ENCODE peak calls at places on chromosomes 11 and 22, in four cellular contexts. X is RWPE2, Q is cardiac fibroblast, J is PC-3. N is an unnamed sample.

GRCh38 chr11:12390687-12391110 is 13.3 kb downstream of the PARVA start:
- DNase-seq in X (no peak), Q (no peak), J (no peak), N (no peak)

GRCh38 chr11:74437441-74437840 is 29.9 kb downstream of the KCNE3 start:
- DNase-seq in X (no peak), Q (no peak), J (peak; percentile 31), N (no peak)

GRCh38 chr11:414333-414857 is 404 bp downstream of the SIGIRR start:
- DNase-seq in X (no peak), Q (no peak), J (no peak), N (no peak)

GRCh38 chr22:38720350-38720749 is 14.6 kb downstream of the GTPBP1 start:
- DNase-seq in X (no peak), Q (no peak), J (peak; percentile 23), N (no peak)

GRCh38 chr11:20438637-20439036 is 51.1 kb downstream of the PRMT3 start:
- DNase-seq in X (no peak), Q (no peak), J (no peak), N (no peak)

GRCh38 chr11:68312780-68313573 is 586 bp downstream of the LRP5 start:
- DNase-seq in X (no peak), Q (no peak), J (peak; percentile 10), N (no peak)

GRCh38 chr22:32005453-32005852 is 37.6 kb upstream of the SLC5A1 start:
- DNase-seq in X (no peak), Q (peak; percentile 32), J (peak; percentile 66), N (peak; percentile 64)

GRCh38 chr22:39471421-39472141 is 14.8 kb downstream of the MGAT3 start:
- DNase-seq in X (no peak), Q (peak; percentile 92), J (no peak), N (peak; percentile 23)

GRCh38 chr11:112227471-112227870 is 1.2 kb downstream of the PTS start:
- DNase-seq in X (no peak), Q (no peak), J (no peak), N (no peak)

GRCh38 chr22:20636945-20637344 is 129.5 kb downstream of the MED15 start:
- DNase-seq in X (no peak), Q (no peak), J (no peak), N (no peak)

GRCh38 chr11:13745165-13745564 is 76.7 kb downstream of the FAR1 start:
- DNase-seq in X (no peak), Q (peak; percentile 29), J (no peak), N (no peak)

GRCh38 chr11:27429740-27430451 is 42.7 kb downstream of the LGR4 start:
- DNase-seq in X (peak; percentile 43), Q (no peak), J (no peak), N (peak; percentile 10)

GRCh38 chr11:86176165-86176884 is 68.2 kb upstream of the EED start:
- DNase-seq in X (no peak), Q (peak; percentile 49), J (peak; percentile 4), N (peak; percentile 36)

GRCh38 chr11:94732617-94733292 is 35.4 kb upstream of the AMOTL1 start:
- DNase-seq in X (peak; percentile 81), Q (peak; percentile 80), J (peak; percentile 96), N (peak; percentile 69)

GRCh38 chr11:67390947-67391303 is 861 bp upstream of the RAD9A start:
- DNase-seq in X (no peak), Q (no peak), J (no peak), N (no peak)

GRCh38 chr11:84273541-84273940 is 987.4 kb upstream of the CCDC90B start:
- DNase-seq in X (no peak), Q (no peak), J (no peak), N (no peak)

GRCh38 chr22:48957311-48957986 is 870.2 kb downstream of the BRD1 start:
- DNase-seq in X (no peak), Q (no peak), J (no peak), N (no peak)

GRCh38 chr11:74647831-74648230 is 55.4 kb downstream of the POLD3 start:
- DNase-seq in X (no peak), Q (no peak), J (no peak), N (no peak)

GRCh38 chr22:24505337-24505736 is 10.2 kb downstream of the UPB1 start:
- DNase-seq in X (no peak), Q (no peak), J (no peak), N (no peak)

GRCh38 chr11:78417175-78417887 is at the start of gene GAB2:
- DNase-seq in X (no peak), Q (no peak), J (peak; percentile 36), N (no peak)

GRCh38 chr22:43053176-43053575 is 36.0 kb downstream of the TTLL1 start:
- DNase-seq in X (no peak), Q (no peak), J (peak; percentile 16), N (no peak)

GRCh38 chr22:25840162-25840561 is 98.2 kb downstream of the MYO18B start:
- DNase-seq in X (no peak), Q (no peak), J (no peak), N (no peak)

GRCh38 chr11:102026975-102027374 is 20.3 kb upstream of the CFAP300 start:
- DNase-seq in X (no peak), Q (no peak), J (no peak), N (no peak)

GRCh38 chr11:70883973-70884688 is 368.2 kb downstream of the SHANK2 start:
- DNase-seq in X (peak; percentile 23), Q (peak; percentile 32), J (no peak), N (no peak)

GRCh38 chr11:119816660-119817059 is 87.7 kb upstream of the NECTIN1 start:
- DNase-seq in X (no peak), Q (no peak), J (no peak), N (no peak)

GRCh38 chr11:103659138-103659734 is 377.2 kb upstream of the DDI1 start:
- DNase-seq in X (no peak), Q (no peak), J (peak; percentile 41), N (peak; percentile 32)

DNA sequence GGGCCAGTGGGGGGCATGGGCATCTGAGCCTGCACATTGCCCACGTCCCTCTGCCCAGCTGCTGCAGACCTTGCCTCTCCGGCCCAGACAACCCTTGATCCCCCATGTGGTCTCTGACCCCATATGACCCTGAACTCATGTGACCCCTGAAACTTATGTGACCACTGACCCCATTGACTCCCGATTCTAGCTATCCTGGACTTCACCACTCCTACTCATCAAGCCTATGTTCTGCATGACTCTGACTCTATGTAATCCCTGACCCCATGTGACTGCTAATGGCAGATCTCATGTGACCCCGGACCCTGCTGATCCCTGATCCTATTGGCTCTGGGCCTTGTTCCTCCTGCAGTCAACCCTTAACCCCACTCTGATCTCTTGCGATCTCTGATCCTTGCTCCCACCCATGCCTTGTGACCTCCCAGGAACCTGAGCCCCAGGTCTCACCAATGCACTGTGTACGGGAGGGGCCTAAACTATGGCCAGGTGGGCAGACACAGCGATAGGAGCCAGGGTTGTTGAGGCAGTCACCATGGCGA is 5.7 kb downstream of the LTBP3 start:
- DNase-seq in X (no peak), Q (no peak), J (no peak), N (no peak)
- TF ChIP-seq CTCF in X (peak; percentile 30), Q (no peak), J (peak; percentile 5), N (no peak)

DNA sequence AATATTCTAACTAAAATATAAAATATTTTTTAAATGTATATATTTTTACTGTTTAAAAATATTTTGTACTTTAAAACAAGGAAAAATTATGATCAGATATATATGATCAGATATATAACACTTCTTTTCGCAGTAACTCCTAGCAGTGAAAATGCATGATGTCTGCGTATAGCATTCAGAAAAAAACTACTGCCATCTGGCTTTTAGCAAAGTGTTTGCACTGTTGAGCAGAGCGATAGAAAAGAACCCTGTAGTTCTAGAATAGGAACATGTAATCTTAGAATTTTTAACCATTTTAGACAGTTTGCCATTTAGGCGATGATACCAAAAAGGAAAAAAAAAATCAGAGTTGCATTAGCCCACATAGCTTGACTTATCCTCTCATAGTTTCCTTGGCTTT is 370.4 kb upstream of the ANO3 start:
- DNase-seq in X (no peak), Q (no peak), J (peak; percentile 4), N (no peak)
- TF ChIP-seq CTCF in X (no peak), Q (no peak), J (peak; percentile 29), N (no peak)

GRCh38 chr22:29351891-29352290 is 36.4 kb upstream of the RASL10A start:
- DNase-seq in X (no peak), Q (no peak), J (no peak), N (no peak)

GRCh38 chr22:29353860-29354259 is 34.5 kb downstream of the AP1B1 start:
- DNase-seq in X (no peak), Q (no peak), J (no peak), N (no peak)

GRCh38 chr22:29353286-29353685 is 35.1 kb downstream of the AP1B1 start:
- DNase-seq in X (no peak), Q (no peak), J (no peak), N (no peak)

GRCh38 chr22:29351042-29351441 is 35.5 kb upstream of the RASL10A start:
- DNase-seq in X (no peak), Q (no peak), J (no peak), N (no peak)

DNA sequence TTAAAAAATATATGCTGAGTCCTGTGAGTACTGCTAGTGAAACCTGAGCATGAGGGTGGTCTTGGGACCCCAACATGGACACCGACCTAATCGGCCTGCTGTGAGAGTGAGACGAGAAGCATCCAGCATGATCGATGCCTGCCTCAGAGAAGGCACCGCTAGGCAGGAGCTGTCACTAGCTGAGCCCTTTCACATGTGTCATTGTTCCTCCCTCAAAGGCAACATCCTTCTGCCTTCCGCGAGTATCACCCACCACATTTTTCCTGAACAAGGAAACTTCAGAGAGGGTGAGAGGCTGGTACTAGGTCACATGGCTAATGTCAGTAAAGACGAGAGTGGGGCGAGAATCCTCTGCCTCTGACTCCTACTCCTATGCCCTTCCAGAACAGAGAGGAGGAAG is 35.6 kb downstream of the AP1B1 start:
- DNase-seq in X (no peak), Q (no peak), J (no peak), N (no peak)
- TF ChIP-seq CTCF in X (no peak), Q (no peak), J (no peak), N (no peak)

DNA sequence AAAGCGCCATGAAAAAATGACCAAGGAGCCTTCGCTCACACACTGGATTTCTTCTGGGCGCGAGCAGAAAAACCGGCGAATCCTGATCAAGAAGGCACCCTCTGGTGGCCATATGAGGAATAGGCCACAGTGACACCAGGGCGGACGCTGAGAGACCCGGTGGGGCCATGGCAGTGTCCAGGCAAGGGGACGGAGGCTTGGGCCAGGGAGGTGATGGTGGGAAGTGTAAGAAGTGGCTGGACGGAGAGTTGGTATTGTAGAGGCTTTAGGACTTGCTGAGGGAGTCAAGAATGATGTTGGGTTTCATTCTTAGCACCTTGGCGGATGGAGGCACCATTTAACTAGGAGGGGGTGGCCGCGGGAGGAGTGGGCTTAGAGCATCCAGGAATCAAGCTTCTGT is 16.9 kb upstream of the RAC2 start:
- DNase-seq in X (peak; percentile 52), Q (peak; percentile 71), J (peak; percentile 57), N (peak; percentile 39)
- TF ChIP-seq CTCF in X (peak; percentile 90), Q (peak; percentile 92), J (peak; percentile 82), N (peak; percentile 96)

GRCh38 chr11:65637794-65638317 is at the start of gene SIPA1:
- DNase-seq in X (no peak), Q (peak; percentile 93), J (peak; percentile 91), N (peak; percentile 94)
- TF ChIP-seq CTCF in X (peak; percentile 43), Q (peak; percentile 67), J (peak; percentile 57), N (peak; percentile 74)

GRCh38 chr11:109644158-109644557 is 222.2 kb downstream of the C11orf87 start:
- DNase-seq in X (no peak), Q (peak; percentile 43), J (peak; percentile 12), N (no peak)
- TF ChIP-seq CTCF in X (no peak), Q (no peak), J (no peak), N (no peak)

N was measured in HFFc6.